ENCODE peak calls at places on chromosomes 5 and 9, in five cellular contexts. O is kidney, M is GM23248, G is psoas muscle, C is transverse colon. X is an unnamed sample.

GRCh38 chr5:115450741-115451140 is 93.8 kb downstream of the FEM1C start:
- DNase-seq in O (no peak), C (no peak), M (peak; percentile 94), G (no peak), X (no peak)

GRCh38 chr9:22052376-22052945 is 43.4 kb upstream of the CDKN2B start:
- DNase-seq in C (no peak), G (no peak), M (peak; percentile 88), O (no peak), X (no peak)

GRCh38 chr5:174834081-174834480 is 109.7 kb downstream of the MSX2 start:
- DNase-seq in G (no peak), M (peak; percentile 30), O (no peak), C (no peak), X (no peak)

GRCh38 chr5:133882801-133883200 is 85.6 kb downstream of the C5orf15 start:
- DNase-seq in O (no peak), M (no peak), G (no peak), C (no peak), X (no peak)

GRCh38 chr5:151155149-151155776 is 2.3 kb downstream of the ANXA6 start:
- DNase-seq in C (peak; percentile 55), O (no peak), M (peak; percentile 43), G (no peak), X (peak; percentile 73)

GRCh38 chr5:122683631-122684030 is 91.2 kb upstream of the SNX2 start:
- DNase-seq in C (no peak), G (no peak), O (no peak), M (no peak), X (no peak)

GRCh38 chr5:95969646-95970358 is 8.2 kb upstream of the ELL2 start:
- DNase-seq in C (no peak), O (no peak), M (peak; percentile 71), G (no peak), X (no peak)

GRCh38 chr5:35859101-35859661 is 2.5 kb downstream of the IL7R start:
- DNase-seq in G (no peak), O (no peak), C (no peak), M (peak; percentile 38), X (peak; percentile 63)

GRCh38 chr9:136712690-136713554 is 550 bp downstream of the DIPK1B start:
- DNase-seq in C (no peak), G (no peak), M (no peak), O (no peak), X (no peak)
- H3K4me3 ChIP-seq in C (peak overlapping the region; percentile 46), G (peak overlapping the region; percentile 55), M (no peak overlapping the region), O (peak overlapping the region; percentile 34), X (no peak overlapping the region)

GRCh38 chr5:56354836-56355235 is 121.7 kb upstream of the ANKRD55 start:
- DNase-seq in O (no peak), M (no peak), G (no peak), C (no peak), X (no peak)

GRCh38 chr5:56358046-56358445 is 124.9 kb upstream of the ANKRD55 start:
- DNase-seq in C (no peak), M (no peak), G (no peak), O (no peak), X (no peak)

GRCh38 chr5:56356876-56357160 is 123.7 kb upstream of the ANKRD55 start:
- DNase-seq in C (no peak), G (no peak), M (no peak), O (no peak), X (no peak)

GRCh38 chr5:56357426-56357825 is 124.3 kb upstream of the ANKRD55 start:
- DNase-seq in G (no peak), C (no peak), O (no peak), M (no peak), X (no peak)

DNA sequence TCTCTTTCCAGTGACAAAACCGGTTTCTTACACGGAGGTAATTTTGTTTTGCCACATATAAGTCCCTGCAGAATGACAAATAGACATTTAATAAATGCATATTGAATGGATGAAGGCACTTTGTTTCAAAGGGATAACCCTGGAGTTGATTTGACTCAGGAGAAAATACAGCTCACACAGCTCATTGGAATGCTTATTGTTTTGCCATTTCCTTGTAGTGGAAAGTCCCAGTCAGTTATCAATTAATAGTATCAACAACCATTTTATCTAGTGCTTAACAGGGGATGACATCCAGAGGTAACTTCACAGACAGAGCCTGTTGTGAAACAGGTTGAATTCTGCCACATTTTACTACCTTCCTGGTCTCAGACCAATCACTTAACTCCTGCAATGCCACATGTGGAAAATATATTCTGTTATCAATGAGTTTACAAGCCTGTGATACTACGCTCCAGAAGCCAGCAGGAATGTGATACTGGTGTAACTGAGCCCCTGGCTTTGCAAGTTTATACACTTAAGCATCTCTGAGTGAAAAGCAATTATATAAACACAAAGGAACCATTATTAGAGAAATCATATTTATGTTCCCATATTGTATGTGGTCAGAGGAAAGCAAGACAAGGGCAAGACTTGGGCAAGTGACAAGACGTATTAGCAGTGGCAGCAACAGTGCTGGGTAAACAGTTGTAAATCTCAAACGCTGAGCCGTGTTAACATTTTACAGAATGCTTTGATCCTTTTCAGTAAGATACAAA is 123.2 kb upstream of the ANKRD55 start:
- DNase-seq in G (no peak), M (peak; percentile 13), O (no peak), C (no peak), X (no peak)
- H3K4me1 ChIP-seq in G (peaks cover under 1% of the 10 kb centered on the region), M (peaks cover 12% of the 10 kb centered on the region), O (peaks cover 44% of the 10 kb centered on the region), C (no peaks in the 10 kb centered on the region), X (no peaks in the 10 kb centered on the region)

GRCh38 chr5:66742896-66743247 is 146.7 kb downstream of the MAST4 start:
- DNase-seq in C (no peak), G (no peak), O (no peak), M (no peak), X (no peak)
- H3K27ac ChIP-seq in C (no peak overlapping the region), G (no peak overlapping the region), O (no peak overlapping the region), M (no peak overlapping the region), X (no peak overlapping the region)

DNA sequence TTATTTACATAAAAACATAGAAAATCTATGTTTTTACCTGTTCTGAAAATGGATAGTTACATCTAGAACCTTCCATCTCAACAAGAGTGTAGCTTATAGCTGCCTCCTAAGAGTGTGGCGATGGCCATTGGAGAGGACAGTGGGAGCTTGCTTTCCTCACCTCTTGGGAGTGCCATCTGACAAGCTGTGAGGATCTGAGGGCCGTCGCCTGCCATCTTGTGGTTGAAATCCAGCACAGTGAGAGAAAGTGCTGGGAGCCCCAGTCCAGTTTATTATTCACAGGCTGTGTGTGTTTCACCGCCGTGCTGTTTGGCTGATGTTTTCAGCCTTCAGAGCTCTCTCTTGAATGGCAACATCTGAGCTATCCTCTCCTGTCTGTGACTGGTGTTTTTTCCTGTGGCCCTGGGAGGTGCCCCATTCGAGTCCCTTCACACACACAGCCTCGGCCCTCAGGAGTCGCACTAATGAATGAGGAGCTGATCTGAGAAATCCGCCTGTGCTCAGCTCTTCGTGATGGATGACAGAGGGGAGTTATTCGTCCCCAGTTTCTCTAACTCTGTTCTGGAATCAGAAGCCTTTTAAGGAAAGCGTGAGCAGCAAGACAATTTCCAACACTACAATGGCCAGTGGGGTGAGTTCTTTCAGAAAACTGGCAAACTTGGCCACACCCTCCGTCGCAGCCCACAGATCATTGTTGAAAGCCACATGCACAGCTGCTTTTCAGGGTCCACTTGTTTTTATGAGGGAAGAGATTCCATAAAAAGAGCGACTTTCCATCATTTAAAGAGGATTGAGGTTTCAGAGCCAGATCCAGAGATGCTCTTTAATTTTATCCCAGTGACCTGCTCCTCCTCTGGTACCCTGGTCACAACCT is 170.3 kb downstream of the PDZD2 start:
- DNase-seq in G (peak; percentile 78), M (peak; percentile 84), O (no peak), C (peak; percentile 26), X (no peak)
- H3K4me3 ChIP-seq in G (no peak overlapping the region), M (no peak overlapping the region), O (no peak overlapping the region), C (no peak overlapping the region), X (no peak overlapping the region)

GRCh38 chr5:87390576-87391199 is 22.0 kb downstream of the CCNH start:
- DNase-seq in G (no peak), O (no peak), C (no peak), M (peak; percentile 31), X (no peak)
- H3K4me1 ChIP-seq in G (no peaks in the 10 kb centered on the region), O (no peaks in the 10 kb centered on the region), C (no peaks in the 10 kb centered on the region), M (peaks cover 58% of the 10 kb centered on the region), X (no peaks in the 10 kb centered on the region)

DNA sequence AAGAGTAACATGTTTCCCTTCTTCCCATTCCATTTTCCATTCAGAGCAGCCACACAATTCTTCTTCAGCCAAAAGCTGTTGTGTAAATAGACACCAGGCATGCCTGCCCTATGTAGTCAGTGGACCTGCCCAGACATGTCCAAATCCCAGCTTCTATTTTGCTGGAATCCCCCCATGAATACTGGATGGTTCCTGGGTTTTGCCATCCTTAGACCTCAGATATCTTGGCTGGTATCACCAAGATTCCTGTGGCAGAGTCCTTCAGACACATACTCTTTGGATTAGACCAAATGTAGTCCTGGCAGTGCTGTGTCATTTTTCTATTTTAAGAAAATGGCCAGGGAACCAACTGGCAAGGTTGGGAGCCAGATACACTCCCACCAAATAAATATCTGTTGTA is 10.3 kb downstream of the FST start:
- DNase-seq in G (no peak), O (no peak), C (no peak), M (peak; percentile 90), X (no peak)
- H3K27ac ChIP-seq in G (peak overlapping the region; percentile 50), O (no peak overlapping the region), C (no peak overlapping the region), M (peak overlapping the region; percentile 89), X (no peak overlapping the region)

GRCh38 chr9:127975376-127976315 is 5.1 kb downstream of the EEIG1 start:
- DNase-seq in O (no peak), G (peak; percentile 58), C (peak; percentile 9), M (peak; percentile 57), X (peak; percentile 22)
- H3K4me3 ChIP-seq in O (peak overlapping the region; percentile 33), G (no peak overlapping the region), C (no peak overlapping the region), M (no peak overlapping the region), X (peak overlapping the region; percentile 93)

GRCh38 chr5:142870552-142870951 is 100.4 kb downstream of the ARHGAP26 start:
- DNase-seq in O (no peak), M (no peak), G (no peak), C (no peak), X (no peak)
- H3K4me1 ChIP-seq in O (peaks cover 37% of the 10 kb centered on the region), M (peaks cover 3% of the 10 kb centered on the region), G (peaks cover 18% of the 10 kb centered on the region), C (peaks cover 79% of the 10 kb centered on the region), X (no peaks in the 10 kb centered on the region)

DNA sequence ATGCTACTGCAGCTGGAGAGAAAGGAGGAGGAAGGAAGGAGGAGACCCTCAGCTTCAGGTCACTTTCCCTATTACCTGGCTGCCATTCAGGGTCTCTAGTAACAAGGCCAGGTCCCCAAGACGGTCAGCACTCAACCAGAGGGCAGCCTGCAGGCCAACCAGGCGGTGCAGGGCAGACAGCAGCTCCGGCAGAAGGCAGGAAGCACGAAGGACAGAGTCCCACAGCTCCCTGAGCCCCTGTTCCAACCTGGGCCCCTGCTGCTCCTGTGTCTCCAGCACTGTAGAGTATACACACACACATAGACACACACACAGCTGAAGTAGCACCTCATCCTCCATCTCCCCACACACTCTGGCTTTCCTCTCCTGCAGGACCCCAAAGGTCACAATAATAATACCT is 1.7 kb downstream of the FANCG start:
- DNase-seq in M (no peak), G (no peak), O (no peak), C (no peak), X (no peak)
- H3K27ac ChIP-seq in M (no peak overlapping the region), G (no peak overlapping the region), O (no peak overlapping the region), C (no peak overlapping the region), X (no peak overlapping the region)

GRCh38 chr9:38686923-38687322 is 33.0 kb downstream of the FAM240B start:
- DNase-seq in C (no peak), G (no peak), M (no peak), O (no peak), X (no peak)

GRCh38 chr9:38687992-38688391 is 31.9 kb downstream of the FAM240B start:
- DNase-seq in M (no peak), G (no peak), O (no peak), C (no peak), X (no peak)

GRCh38 chr9:38687389-38687842 is 32.5 kb downstream of the FAM240B start:
- DNase-seq in M (no peak), C (peak; percentile 82), O (peak; percentile 88), G (no peak), X (peak; percentile 28)

GRCh38 chr9:38690574-38690973 is 29.4 kb downstream of the FAM240B start:
- DNase-seq in C (no peak), O (no peak), G (no peak), M (no peak), X (no peak)

GRCh38 chr9:38689678-38690077 is 30.3 kb downstream of the FAM240B start:
- DNase-seq in O (no peak), M (no peak), G (no peak), C (no peak), X (no peak)
- H3K4me3 ChIP-seq in O (no peak overlapping the region), M (no peak overlapping the region), G (no peak overlapping the region), C (no peak overlapping the region), X (no peak overlapping the region)